ENCODE peak calls at places on chromosomes 5 and 9, in five cellular contexts. L, R, J, O and S are unnamed samples.

GRCh38 chr5:150519560-150519945 is 11.6 kb downstream of the NDST1 start:
- DNase-seq in R (no peak), L (no peak), O (no peak), J (no peak), S (no peak)

GRCh38 chr5:91382530-91383026 is 539 bp downstream of the ARRDC3 start:
- DNase-seq in O (peak; percentile 16), J (no peak), R (no peak), L (no peak), S (no peak)

GRCh38 chr9:98365227-98365669 is 109.8 kb upstream of the TBC1D2 start:
- DNase-seq in L (no peak), O (no peak), J (no peak), R (no peak), S (no peak)

GRCh38 chr9:82495884-82496777 is 507.6 kb downstream of the SPATA31D1 start:
- DNase-seq in R (no peak), O (peak; percentile 22), L (no peak), J (no peak), S (no peak)

GRCh38 chr9:135184158-135184557 is 96.7 kb downstream of the OLFM1 start:
- DNase-seq in J (no peak), R (no peak), O (no peak), L (no peak), S (no peak)

GRCh38 chr5:89276566-89277305 is 393.8 kb upstream of the MEF2C start:
- DNase-seq in L (no peak), J (no peak), O (no peak), R (no peak), S (no peak)

GRCh38 chr5:132961887-132962286 is 1.5 kb downstream of the AFF4 start:
- DNase-seq in O (no peak), J (no peak), R (no peak), L (no peak), S (no peak)

GRCh38 chr5:65828507-65828906 is 97.9 kb upstream of the ERBIN start:
- DNase-seq in L (no peak), O (no peak), R (no peak), J (no peak), S (no peak)

GRCh38 chr5:55856511-55857246 is 5.5 kb downstream of the IL31RA start:
- DNase-seq in O (no peak), R (no peak), J (no peak), L (no peak), S (no peak)

GRCh38 chr9:17003576-17004240 is 131.1 kb upstream of the CNTLN start:
- DNase-seq in O (no peak), R (no peak), J (no peak), L (no peak), S (no peak)

GRCh38 chr5:20113031-20113685 is 125.2 kb upstream of the CDH18 start:
- DNase-seq in J (no peak), O (no peak), L (no peak), R (no peak), S (no peak)

GRCh38 chr5:153794327-153794726 is 244.4 kb downstream of the FAM114A2 start:
- DNase-seq in J (no peak), R (no peak), L (no peak), O (no peak), S (no peak)

GRCh38 chr9:109421034-109421700 is 76.9 kb downstream of the PTPN3 start:
- DNase-seq in O (peak; percentile 25), L (peak; percentile 37), J (no peak), R (no peak), S (no peak)

GRCh38 chr9:122100756-122101155 is 7.6 kb upstream of the TTLL11 start:
- DNase-seq in J (no peak), L (no peak), R (no peak), O (no peak), S (no peak)

GRCh38 chr5:131879705-131880104 is 65.8 kb downstream of the MEIKIN start:
- DNase-seq in O (no peak), L (no peak), J (no peak), R (no peak), S (no peak)

GRCh38 chr5:140261403-140262171 is 41.3 kb downstream of the PFDN1 start:
- DNase-seq in L (peak; percentile 60), R (peak; percentile 58), J (no peak), O (peak; percentile 81), S (no peak)

GRCh38 chr5:126707080-126707479 is 69.9 kb upstream of the LMNB1 start:
- DNase-seq in J (no peak), R (no peak), O (no peak), L (no peak), S (no peak)
- TF ChIP-seq CTCF in J (no peak), R (no peak), O (no peak), L (no peak), S (no peak)

GRCh38 chr9:125601986-125602385 is 105.0 kb downstream of the MAPKAP1 start:
- DNase-seq in O (no peak), R (no peak), J (no peak), L (no peak), S (no peak)
- TF ChIP-seq CTCF in O (peak; percentile 12), R (no peak), J (no peak), L (no peak), S (no peak)

GRCh38 chr5:171252674-171253073 is 56.4 kb upstream of the TLX3 start:
- DNase-seq in R (no peak), L (no peak), J (no peak), O (no peak), S (no peak)
- TF ChIP-seq CTCF in R (no peak), L (no peak), J (no peak), O (no peak), S (no peak)

GRCh38 chr5:72816297-72817075 is at the start of gene TNPO1:
- DNase-seq in J (peak; percentile 94), R (peak; percentile 87), L (peak; percentile 95), O (peak; percentile 94), S (peak; percentile 93)
- TF ChIP-seq CTCF in J (peak; percentile 15), R (no peak), L (no peak), O (no peak), S (no peak)

GRCh38 chr5:159104759-159105317 is 5.1 kb upstream of the EBF1 start:
- DNase-seq in L (no peak), R (no peak), O (no peak), J (peak; percentile 12), S (no peak)

GRCh38 chr5:159105318-159106053 is 5.8 kb upstream of the EBF1 start:
- DNase-seq in L (no peak), R (no peak), O (no peak), J (peak; percentile 36), S (no peak)

GRCh38 chr5:159103086-159103485 is 3.4 kb upstream of the EBF1 start:
- DNase-seq in L (no peak), J (no peak), R (no peak), O (no peak), S (no peak)

GRCh38 chr5:159102294-159102934 is 2.7 kb upstream of the EBF1 start:
- DNase-seq in L (no peak), J (no peak), O (no peak), R (no peak), S (no peak)

GRCh38 chr5:159104058-159104651 is 4.4 kb upstream of the EBF1 start:
- DNase-seq in L (no peak), O (peak; percentile 56), J (peak; percentile 63), R (no peak), S (no peak)
- TF ChIP-seq CTCF in L (peak; percentile 11), O (no peak), J (no peak), R (no peak), S (no peak)

DNA sequence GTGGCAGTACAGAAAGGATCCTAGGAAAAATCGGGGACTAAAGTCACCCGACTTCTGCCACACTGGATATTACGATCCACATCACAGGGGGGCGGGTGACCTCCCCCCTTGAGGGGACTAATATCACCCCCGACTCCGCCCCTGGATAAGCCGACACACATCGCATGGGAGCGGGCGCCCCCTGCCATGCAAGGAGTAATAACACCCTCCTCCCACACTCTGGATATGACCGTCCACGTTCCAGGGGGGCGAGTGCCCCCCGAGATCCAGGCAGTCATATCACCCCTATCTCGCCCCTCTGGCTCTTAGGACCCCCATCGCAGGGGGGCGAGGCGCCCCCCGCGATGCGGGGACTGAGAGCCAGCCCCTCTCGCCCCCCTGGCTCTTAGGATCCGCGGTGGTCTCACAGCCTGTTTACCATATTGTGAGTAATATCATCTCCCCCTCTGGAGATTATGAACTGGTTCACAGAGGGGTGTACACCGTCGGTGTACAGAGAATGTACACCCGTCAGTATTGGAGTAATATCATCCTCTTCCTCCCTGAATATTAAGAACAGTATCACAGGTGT is 423.0 kb downstream of the DIRAS2 start:
- DNase-seq in J (peak; percentile 62), R (no peak), L (no peak), O (no peak), S (peak; percentile 32)
- TF ChIP-seq CTCF in J (peak; percentile 71), R (peak; percentile 14), L (no peak), O (peak; percentile 56), S (peak; percentile 18)